ENCODE peak calls at places on chromosomes 12 and 14, in five cellular contexts. P is A549; Y is stimulated activated naive CD8-positive, alpha-beta T cell treated with anti-CD3 and anti-CD28 coated beads, Interleukin-15, amount 100 ng/mL, for 72 hours; Z is endothelial cell; A is stimulated activated CD4-positive, alpha-beta T cell treated with anti-CD3 and anti-CD28 coated beads, Interleukin-1b, Interleukin-23, amount 100 ng/mL, for 48 hours. N is an unnamed sample.

GRCh38 chr12:130155416-130156073 is 6.7 kb upstream of the FZD10 start:
- DNase-seq in P (no peak), Y (no peak), Z (no peak), A (no peak), N (no peak)

GRCh38 chr12:114302606-114303005 is 103.3 kb downstream of the TBX5 start:
- DNase-seq in P (no peak), Y (no peak), Z (no peak), A (no peak), N (no peak)

GRCh38 chr14:35277179-35277578 is 15.0 kb upstream of the PSMA6 start:
- DNase-seq in P (no peak), Y (no peak), Z (no peak), A (no peak), N (no peak)

GRCh38 chr12:6964605-6965025 is 5.8 kb downstream of the PHB2 start:
- DNase-seq in P (no peak), Y (no peak), Z (no peak), A (no peak), N (no peak)

GRCh38 chr14:90388982-90389381 is 7.8 kb upstream of the CALM1 start:
- DNase-seq in P (no peak), Y (no peak), Z (no peak), A (no peak), N (no peak)

GRCh38 chr12:16573652-16574077 is 32.3 kb downstream of the LMO3 start:
- DNase-seq in P (no peak), Y (no peak), Z (no peak), A (no peak), N (no peak)

GRCh38 chr12:127270193-127270592 is 996.8 kb upstream of the TMEM132C start:
- DNase-seq in P (peak; percentile 16), Y (no peak), Z (no peak), A (no peak), N (no peak)

GRCh38 chr12:44126811-44127210 is 290.9 kb downstream of the TMEM117 start:
- DNase-seq in P (no peak), Y (no peak), Z (no peak), A (no peak), N (no peak)

GRCh38 chr12:2402180-2402579 is 349.4 kb downstream of the CACNA1C start:
- DNase-seq in P (no peak), Y (no peak), Z (no peak), A (no peak), N (no peak)